ENCODE peak calls at places on chromosomes 12 and 14, in five cellular contexts. H is NCI-H774; Q is astrocyte of the cerebellum; G is activated naive CD4-positive, alpha-beta T cell; U is T-helper 17 cell. W is an unnamed sample.

GRCh38 chr14:102316048-102316745 is 3.3 kb upstream of the ZNF839 start:
- DNase-seq in H (peak; percentile 25), Q (peak; percentile 88), G (no peak), U (peak; percentile 22), W (no peak)

GRCh38 chr14:72451081-72451972 is 442.6 kb downstream of the DPF3 start:
- DNase-seq in H (no peak), Q (peak; percentile 16), G (no peak), U (peak; percentile 43), W (peak; percentile 39)

GRCh38 chr12:66011731-66012130 is 118.8 kb downstream of the LLPH start:
- DNase-seq in H (no peak), Q (peak; percentile 64), G (no peak), U (no peak), W (no peak)

GRCh38 chr12:2352203-2352602 is 299.4 kb downstream of the CACNA1C start:
- DNase-seq in H (no peak), Q (no peak), G (no peak), U (no peak), W (no peak)

GRCh38 chr12:112961536-112961935 is 16.8 kb upstream of the OAS2 start:
- DNase-seq in H (no peak), Q (no peak), G (no peak), U (no peak), W (no peak)

GRCh38 chr12:112738531-112738930 is 53.0 kb upstream of the RPH3A start:
- DNase-seq in H (no peak), Q (no peak), G (no peak), U (no peak), W (no peak)

GRCh38 chr14:28754209-28754985 is 12.2 kb upstream of the FOXG1 start:
- DNase-seq in H (peak; percentile 29), Q (no peak), G (no peak), U (no peak), W (no peak)

GRCh38 chr14:65879218-65880009 is 466.9 kb downstream of the FUT8 start:
- DNase-seq in H (no peak), Q (no peak), G (no peak), U (no peak), W (no peak)

GRCh38 chr14:73724696-73725095 is 10.5 kb upstream of the PNMA1 start:
- DNase-seq in H (no peak), Q (no peak), G (no peak), U (no peak), W (no peak)

GRCh38 chr12:122471324-122472226 is 29.2 kb downstream of the ZCCHC8 start:
- DNase-seq in H (peak; percentile 61), Q (peak; percentile 72), G (no peak), U (no peak), W (no peak)

GRCh38 chr12:124381454-124382207 is 86.7 kb downstream of the RFLNA start:
- DNase-seq in H (no peak), Q (no peak), G (no peak), U (no peak), W (peak; percentile 96)

GRCh38 chr14:94143239-94143638 is 13.8 kb upstream of the IFI27L2 start:
- DNase-seq in H (no peak), Q (no peak), G (no peak), U (no peak), W (no peak)

GRCh38 chr12:466039-466438 is 6.3 kb downstream of the B4GALNT3 start:
- DNase-seq in H (no peak), Q (no peak), G (no peak), U (no peak), W (peak; percentile 82)

GRCh38 chr12:1115471-1116242 is 124.6 kb downstream of the ERC1 start:
- DNase-seq in H (no peak), Q (peak; percentile 12), G (no peak), U (no peak), W (no peak)

GRCh38 chr12:100391856-100392255 is 35.0 kb downstream of the SLC17A8 start:
- DNase-seq in H (no peak), Q (no peak), G (no peak), U (no peak), W (no peak)

GRCh38 chr12:109709401-109710278 is 4.0 kb upstream of the FAM222A start:
- DNase-seq in H (no peak), Q (no peak), G (no peak), U (no peak), W (no peak)

GRCh38 chr12:47082963-47083621 is 3.3 kb upstream of the AMIGO2 start:
- DNase-seq in H (peak; percentile 35), Q (peak; percentile 72), G (no peak), U (no peak), W (peak; percentile 43)

GRCh38 chr12:119911147-119911546 is 34.0 kb upstream of the CIT start:
- DNase-seq in H (no peak), Q (peak; percentile 11), G (no peak), U (no peak), W (no peak)

GRCh38 chr12:2893007-2893406 is 2.3 kb downstream of the TULP3 start:
- DNase-seq in H (no peak), Q (no peak), G (no peak), U (no peak), W (no peak)

GRCh38 chr14:63157195-63157594 is 47.0 kb upstream of the RHOJ start:
- DNase-seq in H (no peak), Q (no peak), G (no peak), U (no peak), W (no peak)

GRCh38 chr12:121872546-121873223 is 14.0 kb upstream of the HPD start:
- DNase-seq in H (peak; percentile 1), Q (peak; percentile 47), G (no peak), U (no peak), W (no peak)

GRCh38 chr12:46267618-46268348 is 1.1 kb downstream of the SLC38A1 start:
- DNase-seq in H (peak; percentile 52), Q (no peak), G (no peak), U (no peak), W (peak; percentile 80)

GRCh38 chr12:48985475-48985897 is 7.4 kb downstream of the WNT1 start:
- DNase-seq in H (no peak), Q (no peak), G (no peak), U (no peak), W (peak; percentile 45)

GRCh38 chr14:61147369-61147897 is 133.7 kb downstream of the TMEM30B start:
- DNase-seq in H (no peak), Q (peak; percentile 51), G (no peak), U (no peak), W (no peak)

GRCh38 chr12:18250313-18250916 is 10.9 kb upstream of the PIK3C2G start:
- DNase-seq in H (peak; percentile 56), Q (peak; percentile 76), G (no peak), U (no peak), W (no peak)

GRCh38 chr14:102205560-102205959 is 65.9 kb downstream of the WDR20 start:
- DNase-seq in H (no peak), Q (no peak), G (no peak), U (no peak), W (no peak)

GRCh38 chr12:57476162-57476992 is 3.3 kb downstream of the ARHGAP9 start:
- DNase-seq in H (no peak), Q (no peak), G (no peak), U (peak; percentile 56), W (peak; percentile 86)

GRCh38 chr14:35829449-35829848 is 3.3 kb downstream of the BRMS1L start:
- DNase-seq in H (no peak), Q (no peak), G (no peak), U (no peak), W (no peak)

GRCh38 chr12:94235894-94236293 is 87.5 kb downstream of the PLXNC1 start:
- DNase-seq in H (no peak), Q (no peak), G (no peak), U (no peak), W (no peak)

GRCh38 chr12:94621662-94622359 is 28.5 kb downstream of the TMCC3 start:
- DNase-seq in H (no peak), Q (no peak), G (no peak), U (no peak), W (no peak)

GRCh38 chr12:79927772-79928474 is 7.0 kb downstream of the PPP1R12A start:
- DNase-seq in H (no peak), Q (no peak), G (no peak), U (peak; percentile 19), W (peak; percentile 38)

GRCh38 chr12:108622921-108623514 is 10.7 kb downstream of the SELPLG start:
- DNase-seq in H (no peak), Q (no peak), G (no peak), U (no peak), W (no peak)

GRCh38 chr12:4307593-4308333 is 13.2 kb upstream of the TIGAR start:
- DNase-seq in H (peak; percentile 78), Q (peak; percentile 50), G (no peak), U (no peak), W (peak; percentile 75)

GRCh38 chr12:9509464-9510166 is 98.1 kb downstream of the KLRB1 start:
- DNase-seq in H (no peak), Q (peak; percentile 79), G (no peak), U (no peak), W (no peak)

GRCh38 chr12:79643821-79644220 is 46.9 kb downstream of the PAWR start:
- DNase-seq in H (no peak), Q (no peak), G (no peak), U (no peak), W (no peak)

GRCh38 chr14:93041002-93041401 is 74.7 kb downstream of the ITPK1 start:
- DNase-seq in H (no peak), Q (no peak), G (no peak), U (no peak), W (no peak)